ENCODE peak calls at places on chromosomes 4 and X, in four cellular contexts. R is GM12878, I is H1, Y is HepG2. J is an unnamed sample.

GRCh38 chrX:122833230-122833629 is 350.8 kb upstream of the GRIA3 start:
- DNase-seq in R (no peak), I (no peak), Y (no peak), J (no peak)

GRCh38 chr4:23921447-23921845 is 31.6 kb upstream of the PPARGC1A start:
- DNase-seq in R (no peak), I (no peak), Y (no peak), J (no peak)

GRCh38 chr4:106583567-106583966 is 215.0 kb upstream of the GIMD1 start:
- DNase-seq in R (no peak), I (no peak), Y (no peak), J (no peak)

GRCh38 chrX:132532955-132533354 is 44.1 kb upstream of the MBNL3 start:
- DNase-seq in R (no peak), I (no peak), Y (peak), J (peak)

GRCh38 chr4:52950226-52950625 is 88.1 kb downstream of the RASL11B start:
- DNase-seq in R (no peak), I (peak), Y (no peak), J (no peak)

GRCh38 chrX:18676470-18676869 is 4.6 kb upstream of the RS1 start:
- DNase-seq in R (no peak), I (no peak), Y (peak), J (peak)

GRCh38 chrX:71671043-71671829 is 3.9 kb downstream of the LOC101059915 start:
- DNase-seq in R (no peak), I (no peak), Y (no peak), J (no peak)

GRCh38 chr4:1792158-1792831 is 798 bp upstream of the FGFR3 start:
- DNase-seq in R (no peak), I (no peak), Y (no peak), J (no peak)

GRCh38 chr4:7892212-7893019 is 47.2 kb downstream of the AFAP1 start:
- DNase-seq in R (no peak), I (no peak), Y (no peak), J (no peak)

GRCh38 chr4:115165503-115165902 is 52.1 kb upstream of the NDST4 start:
- DNase-seq in R (no peak), I (no peak), Y (no peak), J (no peak)

GRCh38 chr4:145480257-145480656 is 1.4 kb upstream of the SMAD1 start:
- DNase-seq in R (no peak), I (no peak), Y (no peak), J (no peak)

GRCh38 chrX:152635941-152636340 is 1.8 kb upstream of the GABRQ start:
- DNase-seq in R (no peak), I (no peak), Y (peak), J (peak)

GRCh38 chrX:153667281-153667831 is 6.3 kb downstream of the PNCK start:
- DNase-seq in R (no peak), I (no peak), Y (no peak), J (no peak)

DNA sequence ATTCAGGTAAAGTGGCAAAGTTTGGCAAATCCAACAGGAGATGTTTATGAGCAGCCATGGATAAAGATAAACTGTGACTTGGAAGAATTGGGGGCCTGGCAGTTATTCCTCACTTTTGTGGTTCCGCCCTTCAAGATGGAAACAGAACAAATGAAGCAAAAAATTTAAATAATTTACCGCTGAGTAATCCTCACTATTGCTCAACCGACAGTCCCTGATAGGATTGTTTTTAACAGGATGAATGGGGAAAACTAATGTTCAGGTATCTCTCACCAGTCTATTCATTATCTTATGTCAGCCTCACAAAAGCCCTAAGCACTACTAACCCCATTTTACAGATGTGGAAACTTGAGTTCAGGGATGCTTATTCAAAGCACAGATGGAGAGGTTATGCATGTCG is 90.8 kb downstream of the FNIP2 start:
- DNase-seq in R (no peak), I (no peak), Y (no peak), J (no peak)
- TF ChIP-seq BRCA1 in R (no peak), I (no peak), Y (no peak), J (no peak)

GRCh38 chrX:104918122-104918521 is 302.4 kb downstream of the TEX13A start:
- DNase-seq in R (no peak), I (no peak), Y (no peak), J (no peak)

GRCh38 chrX:104921606-104922205 is 298.8 kb downstream of the TEX13A start:
- DNase-seq in R (no peak), I (no peak), Y (no peak), J (no peak)

DNA sequence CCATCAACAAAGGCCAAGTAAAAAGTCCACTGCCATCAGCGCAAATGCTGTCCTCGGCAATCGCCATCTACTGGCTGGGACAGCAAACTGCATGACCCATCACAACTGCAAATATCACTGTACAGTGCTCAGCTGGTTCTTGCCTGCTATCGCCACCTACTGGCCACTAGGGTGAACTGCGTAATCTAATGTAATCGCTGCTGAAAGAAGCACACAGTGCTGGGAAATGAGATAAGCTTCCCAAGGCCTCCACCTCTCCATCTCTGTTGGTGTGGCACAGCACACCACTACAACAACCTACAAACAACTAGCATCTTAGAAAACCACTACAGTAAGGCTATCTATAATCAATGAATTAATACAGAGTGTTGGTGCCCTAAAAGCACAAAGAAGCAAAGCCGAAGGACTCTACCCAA is 298.3 kb downstream of the TEX13A start:
- DNase-seq in R (peak), I (peak), Y (peak), J (peak)
- TF ChIP-seq BRCA1 in R (no peak), I (no peak), Y (no peak), J (no peak)

DNA sequence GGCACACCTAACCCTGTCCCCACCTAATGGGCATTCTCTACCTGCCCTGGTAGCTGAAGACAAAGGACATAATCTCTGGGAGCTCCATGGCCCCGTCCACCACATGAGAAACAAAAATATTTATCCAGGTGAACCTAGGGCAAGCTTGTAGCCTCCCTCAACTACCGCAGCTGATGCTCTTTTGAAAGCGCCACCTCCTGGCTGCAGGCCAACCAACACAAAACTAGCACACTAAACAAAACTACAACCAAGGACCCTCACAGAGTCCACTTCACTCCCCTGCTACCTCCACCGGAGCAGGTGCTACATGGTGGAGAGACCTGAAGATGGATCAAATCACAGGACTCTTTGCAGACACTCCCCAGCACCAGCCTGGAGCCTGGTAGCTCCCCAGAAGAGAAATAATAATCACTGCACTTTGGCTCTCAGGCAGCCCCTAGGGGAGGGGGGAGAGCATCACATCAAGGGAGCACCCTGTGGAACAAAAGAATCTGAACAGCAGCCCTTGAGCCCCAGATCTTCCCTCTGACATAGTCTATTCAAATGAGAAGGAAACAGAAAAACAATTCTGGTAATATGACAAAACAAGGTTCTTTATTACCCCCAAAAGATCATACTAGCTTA is 111.3 kb upstream of the ATP8A1 start:
- DNase-seq in R (no peak), I (no peak), Y (no peak), J (no peak)
- TF ChIP-seq BRCA1 in R (no peak), I (no peak), Y (no peak), J (no peak)

GRCh38 chr4:6876440-6876839 is 33.2 kb upstream of the TBC1D14 start:
- DNase-seq in R (no peak), I (no peak), Y (no peak), J (no peak)
- TF ChIP-seq BRCA1 in R (no peak), I (no peak), Y (no peak), J (no peak)

DNA sequence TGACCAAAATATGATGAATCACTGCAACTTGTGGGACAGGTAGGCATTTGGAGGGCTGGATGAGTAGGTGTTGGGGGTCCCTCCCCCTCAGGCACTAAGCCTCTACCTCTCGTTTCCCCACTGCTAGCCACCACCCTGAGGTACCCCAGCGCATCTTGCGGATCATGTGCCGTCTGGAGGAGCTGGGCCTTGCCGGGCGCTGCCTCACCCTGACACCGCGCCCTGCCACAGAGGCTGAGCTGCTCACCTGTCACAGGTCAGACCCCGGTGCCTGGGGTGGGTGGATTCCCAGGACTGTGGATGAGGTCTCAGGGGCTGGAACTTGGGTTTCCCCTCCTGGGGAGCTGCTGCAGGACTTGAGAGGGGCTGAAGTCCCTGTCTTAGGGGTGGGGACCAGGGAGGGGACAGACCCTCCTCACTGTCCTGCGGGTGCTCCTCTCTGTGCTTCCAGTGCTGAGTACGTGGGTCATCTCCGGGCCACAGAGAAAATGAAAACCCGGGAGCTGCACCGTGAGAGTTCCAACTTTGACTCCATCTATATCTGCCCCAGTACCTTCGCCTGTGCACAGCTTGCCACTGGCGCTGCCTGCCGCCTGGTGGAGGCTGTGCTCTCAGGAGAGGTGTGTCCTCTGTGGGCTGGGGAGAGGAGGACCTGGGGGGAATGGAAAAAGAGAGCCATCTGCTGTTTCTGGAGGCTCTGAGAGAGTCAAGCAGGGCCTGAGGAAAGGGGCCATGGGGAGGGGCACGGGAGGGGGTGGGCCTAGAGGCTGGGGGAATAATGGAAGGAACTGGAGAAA is 10.1 kb upstream of the ERAS start:
- DNase-seq in R (no peak), I (no peak), Y (no peak), J (no peak)
- TF ChIP-seq BRCA1 in R (no peak), I (no peak), Y (no peak), J (no peak)

GRCh38 chr4:14260591-14260990 is 633.1 kb upstream of the BOD1L1 start:
- DNase-seq in R (no peak), I (no peak), Y (no peak), J (no peak)
- TF ChIP-seq BRCA1 in R (no peak), I (no peak), Y (no peak), J (no peak)

DNA sequence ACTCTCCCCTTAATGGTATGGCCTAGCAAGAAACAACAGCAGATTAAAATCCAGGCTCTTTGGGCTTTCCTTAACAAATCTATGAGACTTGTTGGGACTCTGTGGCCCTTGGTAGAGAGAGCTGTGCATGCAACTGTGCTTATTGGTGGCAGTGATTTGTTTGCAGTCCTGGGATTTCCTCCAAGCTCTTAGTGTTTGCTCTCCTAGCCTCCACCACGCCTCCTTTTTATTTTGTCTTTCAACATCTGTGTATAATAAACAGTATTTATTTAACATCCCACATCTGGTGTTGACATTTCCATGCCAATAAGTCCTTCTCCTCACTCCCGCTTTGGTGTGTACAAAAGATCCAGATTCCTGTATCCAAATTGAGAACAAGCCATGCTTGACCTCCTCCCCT is 3.1 kb downstream of the TNMD start:
- DNase-seq in R (no peak), I (no peak), Y (no peak), J (no peak)
- TF ChIP-seq BRCA1 in R (no peak), I (no peak), Y (no peak), J (no peak)

DNA sequence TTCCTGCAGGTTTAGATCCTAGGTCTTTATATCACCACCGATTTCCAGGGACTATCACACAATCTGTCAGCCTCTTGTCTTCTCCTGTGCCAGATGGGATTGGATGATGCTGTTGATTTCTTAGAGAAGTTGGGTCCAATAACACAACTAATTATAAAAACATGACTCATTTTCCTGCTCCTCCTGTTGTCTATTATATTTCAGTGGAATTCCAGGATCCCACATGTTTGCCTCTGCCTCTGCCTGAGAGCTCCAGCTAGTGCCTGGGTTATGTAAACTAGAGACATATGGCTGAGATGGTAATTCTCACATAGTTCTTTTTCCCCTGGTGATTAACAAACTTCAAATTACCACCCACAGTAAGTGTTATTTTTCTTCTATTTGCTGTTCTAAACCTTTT is 3.2 kb upstream of the HOPX start:
- DNase-seq in R (no peak), I (no peak), Y (no peak), J (no peak)
- TF ChIP-seq BRCA1 in R (no peak), I (no peak), Y (no peak), J (no peak)

GRCh38 chr4:141130947-141131545 is 2.2 kb downstream of the RNF150 start:
- DNase-seq in R (no peak), I (no peak), Y (no peak), J (no peak)

GRCh38 chr4:141124224-141124623 is 9.0 kb downstream of the RNF150 start:
- DNase-seq in R (no peak), I (no peak), Y (no peak), J (no peak)

GRCh38 chr4:141121768-141122415 is 11.4 kb downstream of the RNF150 start:
- DNase-seq in R (no peak), I (no peak), Y (no peak), J (no peak)

GRCh38 chr4:141127884-141128283 is 5.4 kb downstream of the RNF150 start:
- DNase-seq in R (no peak), I (no peak), Y (no peak), J (no peak)

DNA sequence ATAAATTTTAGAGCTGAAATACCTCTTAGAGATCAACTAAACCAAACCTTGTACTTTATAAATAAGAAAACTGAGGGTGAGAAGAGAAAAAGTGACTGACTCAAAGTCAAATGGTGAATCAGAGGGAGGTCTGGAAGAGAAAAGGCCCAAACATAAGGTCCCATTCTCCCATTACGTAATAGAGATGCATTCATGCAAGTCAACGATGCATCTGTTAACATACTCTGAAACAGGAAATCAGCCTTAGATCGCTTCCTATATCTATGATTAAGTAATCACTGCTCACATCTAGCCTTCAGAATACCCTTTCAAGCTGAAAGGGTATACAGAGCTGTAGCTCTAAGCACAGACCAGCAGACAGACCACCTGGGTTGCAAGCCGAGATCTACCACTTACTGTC is 6.5 kb downstream of the RNF150 start:
- DNase-seq in R (no peak), I (no peak), Y (no peak), J (no peak)
- TF ChIP-seq BRCA1 in R (no peak), I (no peak), Y (no peak), J (no peak)

J was measured in K562.